ENCODE peak calls at places on chromosomes 3 and 15, in four cellular contexts. E is pancreas, D is tibial nerve, X is keratinocyte. H is an unnamed sample.

GRCh38 chr15:97168704-97169475 is 791.6 kb upstream of the ARRDC4 start:
- DNase-seq in D (no peak), X (no peak), E (no peak), H (no peak)

GRCh38 chr3:51393096-51393495 is 2.0 kb downstream of the RBM15B start:
- DNase-seq in E (no peak), X (no peak), D (no peak), H (no peak)

GRCh38 chr3:49533786-49534519 is 20.3 kb upstream of the BSN start:
- DNase-seq in E (peak; percentile 23), X (no peak), D (no peak), H (peak; percentile 56)

GRCh38 chr3:118347781-118348557 is 686.7 kb downstream of the IGSF11 start:
- DNase-seq in X (no peak), D (no peak), E (no peak), H (no peak)

GRCh38 chr3:3605181-3605580 is 194.1 kb upstream of the LRRN1 start:
- DNase-seq in D (no peak), E (no peak), X (no peak), H (no peak)

GRCh38 chr3:58202917-58203360 is 7.8 kb downstream of the DNASE1L3 start:
- DNase-seq in D (no peak), E (no peak), X (no peak), H (no peak)

GRCh38 chr3:139302084-139302800 is 41.6 kb upstream of the MRPS22 start:
- DNase-seq in D (no peak), E (no peak), X (peak; percentile 54), H (no peak)

GRCh38 chr3:49872801-49873281 is 3.1 kb upstream of the CAMKV start:
- DNase-seq in X (no peak), D (no peak), E (no peak), H (no peak)

GRCh38 chr3:14634763-14635400 is 16.7 kb upstream of the CCDC174 start:
- DNase-seq in X (no peak), D (no peak), E (no peak), H (no peak)

GRCh38 chr3:170222647-170223541 is 670 bp downstream of the PRKCI start:
- DNase-seq in D (peak; percentile 11), E (peak; percentile 40), X (no peak), H (no peak)

GRCh38 chr3:10371167-10371566 is 50.3 kb upstream of the SEC13 start:
- DNase-seq in D (no peak), X (no peak), E (no peak), H (no peak)

DNA sequence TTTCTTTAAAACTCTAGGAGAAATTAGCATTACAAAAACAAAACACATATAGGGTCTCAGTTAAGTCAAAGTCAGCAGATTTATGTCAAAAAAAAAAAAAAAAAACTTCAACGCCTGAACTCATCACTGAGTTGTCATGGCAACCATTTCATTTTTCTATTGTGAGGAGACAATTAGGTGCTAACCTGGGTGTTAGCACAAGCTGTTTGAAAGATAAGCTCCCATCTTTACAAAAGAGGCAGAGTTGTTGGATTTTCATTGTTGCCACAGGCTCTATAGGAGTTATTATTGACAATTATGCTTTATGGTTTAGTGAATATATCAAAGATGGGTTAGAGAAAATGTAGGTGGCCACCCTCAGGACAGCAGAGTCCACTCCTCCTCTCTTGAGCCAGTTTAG is 806.9 kb downstream of the GRM7 start:
- DNase-seq in D (no peak), X (no peak), E (no peak), H (no peak)
- H3K9me3 ChIP-seq in D (no peaks in the 10 kb centered on the region), X (no peaks in the 10 kb centered on the region), E (no peaks in the 10 kb centered on the region), H (no peaks in the 10 kb centered on the region)

GRCh38 chr15:50487287-50487686 is 59.2 kb downstream of the USP50 start:
- DNase-seq in X (no peak), D (no peak), E (no peak), H (no peak)

GRCh38 chr15:50485389-50485788 is 61.1 kb downstream of the USP50 start:
- DNase-seq in X (no peak), E (no peak), D (no peak), H (no peak)

GRCh38 chr15:50484781-50485180 is 60.6 kb downstream of the USP8 start:
- DNase-seq in E (no peak), X (no peak), D (no peak), H (no peak)
- H3K36me3 ChIP-seq in E (peaks cover 16% of the 10 kb centered on the region), X (peaks cover 19% of the 10 kb centered on the region), D (peaks cover 6% of the 10 kb centered on the region), H (peaks cover 6% of the 10 kb centered on the region)

GRCh38 chr3:47161983-47162694 is 1.8 kb downstream of the SETD2 start:
- DNase-seq in X (no peak), E (no peak), D (no peak), H (no peak)

GRCh38 chr3:47158208-47158607 is 5.7 kb downstream of the SETD2 start:
- DNase-seq in D (no peak), E (no peak), X (no peak), H (no peak)

GRCh38 chr3:47156418-47156817 is 7.5 kb downstream of the SETD2 start:
- DNase-seq in E (no peak), X (no peak), D (no peak), H (no peak)

GRCh38 chr3:47159820-47160219 is 4.1 kb downstream of the SETD2 start:
- DNase-seq in D (no peak), E (no peak), X (no peak), H (no peak)

GRCh38 chr3:47159153-47159552 is 4.8 kb downstream of the SETD2 start:
- DNase-seq in X (no peak), E (no peak), D (no peak), H (no peak)
- H3K4me3 ChIP-seq in X (no peak overlapping the region), E (no peak overlapping the region), D (no peak overlapping the region), H (no peak overlapping the region)

GRCh38 chr3:43013743-43014155 is 34.6 kb downstream of the GASK1A start:
- DNase-seq in D (no peak), X (no peak), E (no peak), H (no peak)

GRCh38 chr3:43015572-43016512 is 36.7 kb downstream of the GASK1A start:
- DNase-seq in D (no peak), E (no peak), X (no peak), H (no peak)

GRCh38 chr3:43016513-43016865 is 37.4 kb downstream of the GASK1A start:
- DNase-seq in D (no peak), X (no peak), E (no peak), H (no peak)

GRCh38 chr3:43014216-43014615 is 35.1 kb downstream of the GASK1A start:
- DNase-seq in E (no peak), X (no peak), D (no peak), H (no peak)

DNA sequence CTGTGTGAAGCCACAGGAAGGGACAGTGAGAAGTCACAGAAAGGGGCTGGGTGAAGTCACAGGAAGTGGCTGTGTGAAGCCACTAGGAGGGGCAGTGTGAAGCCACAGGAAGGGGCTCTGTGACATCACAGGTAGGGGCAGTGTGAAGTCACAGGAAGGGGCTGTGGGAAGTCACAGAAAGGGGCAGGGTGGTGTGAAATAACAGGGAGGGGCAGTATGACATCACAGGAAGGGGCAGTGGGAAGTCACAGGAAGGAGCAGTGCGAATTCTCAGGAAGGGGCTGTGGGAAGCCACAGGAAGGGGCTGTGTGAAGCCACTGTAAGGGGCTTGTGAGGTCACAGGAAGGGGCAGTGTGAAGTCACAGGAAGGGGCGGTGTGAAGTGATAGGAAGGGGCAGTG is 35.9 kb downstream of the GASK1A start:
- DNase-seq in E (no peak), D (no peak), X (no peak), H (no peak)
- H3K9me3 ChIP-seq in E (no peaks in the 10 kb centered on the region), D (no peaks in the 10 kb centered on the region), X (peaks cover 25% of the 10 kb centered on the region), H (no peaks in the 10 kb centered on the region)

GRCh38 chr3:44337253-44337652 is 1.3 kb upstream of the TCAIM start:
- DNase-seq in D (no peak), X (no peak), E (no peak), H (no peak)
- H3K36me3 ChIP-seq in D (no peaks in the 10 kb centered on the region), X (no peaks in the 10 kb centered on the region), E (no peaks in the 10 kb centered on the region), H (no peaks in the 10 kb centered on the region)

GRCh38 chr15:47764666-47765065 is 47.4 kb downstream of the SEMA6D start:
- DNase-seq in X (no peak), E (no peak), D (no peak), H (no peak)

GRCh38 chr15:47766406-47766805 is 49.1 kb downstream of the SEMA6D start:
- DNase-seq in X (no peak), D (no peak), E (no peak), H (no peak)

GRCh38 chr15:47756872-47757271 is 39.6 kb downstream of the SEMA6D start:
- DNase-seq in X (peak; percentile 71), D (no peak), E (no peak), H (no peak)

GRCh38 chr15:47757331-47757730 is 40.0 kb downstream of the SEMA6D start:
- DNase-seq in X (no peak), E (no peak), D (no peak), H (no peak)

DNA sequence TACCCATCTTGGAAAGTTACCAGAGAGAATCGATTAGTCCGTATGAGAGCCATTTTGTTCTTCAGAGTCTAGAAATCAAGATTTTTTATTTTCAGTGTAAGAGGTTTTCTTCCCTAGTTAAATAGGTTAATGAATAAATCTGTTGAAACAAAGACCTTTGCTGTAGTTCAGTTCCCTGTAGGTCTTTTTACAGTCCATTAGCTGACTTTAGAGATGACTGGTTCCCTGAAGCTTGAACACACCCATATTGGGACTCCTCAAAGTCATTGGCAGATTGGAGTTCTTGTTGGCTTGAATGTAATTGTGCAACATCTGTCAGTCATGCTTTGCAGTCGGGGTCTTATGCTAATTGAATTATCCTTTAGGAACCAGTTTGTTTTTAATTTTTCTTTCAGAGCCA is 45.3 kb downstream of the SEMA6D start:
- DNase-seq in D (no peak), E (no peak), X (no peak), H (no peak)
- H3K4me3 ChIP-seq in D (no peak overlapping the region), E (no peak overlapping the region), X (no peak overlapping the region), H (no peak overlapping the region)

DNA sequence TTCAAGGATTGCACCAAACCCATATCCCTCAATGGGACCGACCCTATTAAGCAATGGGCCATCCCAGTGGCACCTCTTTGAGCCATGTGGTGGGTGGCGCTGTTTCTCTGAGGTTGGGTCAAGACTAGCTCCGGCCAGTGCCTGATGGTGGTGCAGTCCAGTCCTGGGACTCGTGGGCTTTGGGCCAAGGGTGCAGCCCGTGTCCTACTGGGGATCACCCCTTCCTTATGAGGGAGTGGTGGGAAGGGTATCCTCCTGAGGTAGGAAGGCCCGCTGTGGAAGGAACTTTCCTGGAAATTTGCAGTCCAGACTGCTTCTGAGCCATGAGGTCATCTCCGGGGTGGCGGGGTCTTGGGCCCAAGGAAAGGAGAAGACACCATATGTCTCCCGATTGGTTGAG is 231.6 kb downstream of the SNRPN start:
- DNase-seq in E (no peak), D (no peak), X (no peak), H (peak; percentile 12)
- H3K9me3 ChIP-seq in E (no peaks in the 10 kb centered on the region), D (peaks cover 100% of the 10 kb centered on the region), X (peaks cover 24% of the 10 kb centered on the region), H (no peaks in the 10 kb centered on the region)

GRCh38 chr3:124653788-124654469 is 76.3 kb upstream of the UMPS start:
- DNase-seq in D (no peak), X (no peak), E (no peak), H (no peak)

GRCh38 chr3:124653071-124653470 is 77.2 kb upstream of the UMPS start:
- DNase-seq in X (no peak), E (no peak), D (no peak), H (no peak)

GRCh38 chr3:124650798-124651197 is 79.5 kb upstream of the UMPS start:
- DNase-seq in E (no peak), D (no peak), X (no peak), H (no peak)

GRCh38 chr3:124654470-124654845 is 75.8 kb upstream of the UMPS start:
- DNase-seq in D (no peak), X (no peak), E (no peak), H (no peak)

DNA sequence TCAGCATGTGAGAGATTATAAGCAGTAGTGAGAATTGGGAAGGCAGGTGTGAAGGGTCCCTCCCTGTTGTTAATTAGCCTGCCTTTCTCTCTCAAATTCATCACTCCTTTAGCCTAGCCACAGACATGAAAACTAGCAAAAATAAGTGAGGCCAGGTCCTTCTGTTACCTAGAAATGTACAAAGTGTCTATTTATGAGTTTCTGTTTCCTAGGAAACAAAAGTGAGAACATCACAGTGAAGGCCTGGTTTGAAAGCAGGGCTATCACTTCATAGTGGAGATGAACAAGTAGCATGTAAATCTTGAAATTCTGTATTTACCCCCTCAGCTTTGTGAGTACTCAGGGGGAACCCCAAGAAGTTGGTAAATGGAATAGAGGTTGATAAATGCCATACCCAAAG is 78.2 kb upstream of the UMPS start:
- DNase-seq in X (no peak), E (no peak), D (no peak), H (no peak)
- H3K36me3 ChIP-seq in X (no peaks in the 10 kb centered on the region), E (peaks cover 6% of the 10 kb centered on the region), D (no peaks in the 10 kb centered on the region), H (no peaks in the 10 kb centered on the region)

H was measured in right lobe of liver.